ENCODE peak calls at places on chromosomes 3 and 15, in eight cellular contexts. One of them, this sample, is unnamed.

GRCh38 chr3:118102737-118103136 is 931.9 kb downstream of the IGSF11 start:
- DNase-seq in SJSA1: no peak
- DNase-seq in nephron progenitor cell: no peak
- DNase-seq in GM06990: no peak
- DNase-seq in LoVo: no peak
- DNase-seq in NCI-H2227 treated with DMSO at 0.1 percent for 48 hours: no peak
- DNase-seq in epithelial cell of proximal tubule: no peak
- DNase-seq in heart left ventricle: no peak
- DNase-seq in this sample: no peak

GRCh38 chr3:101836907-101837598 is 12.3 kb upstream of the NFKBIZ start:
- DNase-seq in NCI-H2227 treated with DMSO at 0.1 percent for 48 hours: no peak
- DNase-seq in SJSA1: no peak
- DNase-seq in nephron progenitor cell: no peak
- DNase-seq in GM06990: no peak
- DNase-seq in heart left ventricle: no peak
- DNase-seq in LoVo: peak
- DNase-seq in epithelial cell of proximal tubule: peak
- DNase-seq in this sample: no peak

GRCh38 chr3:15294914-15295313 is 37.5 kb downstream of the SH3BP5 start:
- DNase-seq in epithelial cell of proximal tubule: no peak
- DNase-seq in nephron progenitor cell: no peak
- DNase-seq in NCI-H2227 treated with DMSO at 0.1 percent for 48 hours: no peak
- DNase-seq in heart left ventricle: peak
- DNase-seq in GM06990: no peak
- DNase-seq in LoVo: no peak
- DNase-seq in SJSA1: no peak
- DNase-seq in this sample: no peak

GRCh38 chr3:48739955-48740823 is 23.2 kb upstream of the IP6K2 start:
- DNase-seq in SJSA1: peak
- DNase-seq in epithelial cell of proximal tubule: no peak
- DNase-seq in nephron progenitor cell: peak
- DNase-seq in GM06990: peak
- DNase-seq in LoVo: peak
- DNase-seq in heart left ventricle: peak
- DNase-seq in NCI-H2227 treated with DMSO at 0.1 percent for 48 hours: no peak
- DNase-seq in this sample: peak

GRCh38 chr3:4981160-4981687 is 2.0 kb downstream of the BHLHE40 start:
- DNase-seq in nephron progenitor cell: no peak
- DNase-seq in GM06990: no peak
- DNase-seq in SJSA1: no peak
- DNase-seq in heart left ventricle: no peak
- DNase-seq in LoVo: no peak
- DNase-seq in epithelial cell of proximal tubule: no peak
- DNase-seq in NCI-H2227 treated with DMSO at 0.1 percent for 48 hours: no peak
- DNase-seq in this sample: no peak

GRCh38 chr3:188165596-188165995 is 11.6 kb downstream of the LPP start:
- DNase-seq in epithelial cell of proximal tubule: no peak
- DNase-seq in LoVo: no peak
- DNase-seq in nephron progenitor cell: no peak
- DNase-seq in heart left ventricle: no peak
- DNase-seq in NCI-H2227 treated with DMSO at 0.1 percent for 48 hours: no peak
- DNase-seq in SJSA1: no peak
- DNase-seq in GM06990: no peak
- DNase-seq in this sample: peak

GRCh38 chr3:12401208-12401607 is 83.1 kb upstream of the TSEN2 start:
- DNase-seq in LoVo: no peak
- DNase-seq in heart left ventricle: no peak
- DNase-seq in GM06990: no peak
- DNase-seq in NCI-H2227 treated with DMSO at 0.1 percent for 48 hours: no peak
- DNase-seq in nephron progenitor cell: no peak
- DNase-seq in SJSA1: no peak
- DNase-seq in epithelial cell of proximal tubule: no peak
- DNase-seq in this sample: no peak

GRCh38 chr3:144921710-144922109 is 950.1 kb downstream of the DIPK2A start:
- DNase-seq in SJSA1: no peak
- DNase-seq in epithelial cell of proximal tubule: no peak
- DNase-seq in LoVo: no peak
- DNase-seq in GM06990: no peak
- DNase-seq in nephron progenitor cell: no peak
- DNase-seq in heart left ventricle: no peak
- DNase-seq in NCI-H2227 treated with DMSO at 0.1 percent for 48 hours: no peak
- DNase-seq in this sample: no peak

GRCh38 chr3:194404365-194405140 is 5.5 kb upstream of the GP5 start:
- DNase-seq in heart left ventricle: no peak
- DNase-seq in SJSA1: no peak
- DNase-seq in epithelial cell of proximal tubule: no peak
- DNase-seq in LoVo: peak
- DNase-seq in NCI-H2227 treated with DMSO at 0.1 percent for 48 hours: peak
- DNase-seq in GM06990: no peak
- DNase-seq in nephron progenitor cell: peak
- DNase-seq in this sample: peak

GRCh38 chr3:16176391-16177030 is 2.0 kb downstream of the GALNT15 start:
- DNase-seq in GM06990: no peak
- DNase-seq in SJSA1: no peak
- DNase-seq in LoVo: no peak
- DNase-seq in epithelial cell of proximal tubule: no peak
- DNase-seq in heart left ventricle: no peak
- DNase-seq in nephron progenitor cell: no peak
- DNase-seq in NCI-H2227 treated with DMSO at 0.1 percent for 48 hours: no peak
- DNase-seq in this sample: no peak

GRCh38 chr3:123749716-123750115 is 134.4 kb downstream of the MYLK start:
- DNase-seq in heart left ventricle: no peak
- DNase-seq in NCI-H2227 treated with DMSO at 0.1 percent for 48 hours: no peak
- DNase-seq in nephron progenitor cell: no peak
- DNase-seq in epithelial cell of proximal tubule: peak
- DNase-seq in SJSA1: no peak
- DNase-seq in GM06990: no peak
- DNase-seq in LoVo: no peak
- DNase-seq in this sample: no peak

GRCh38 chr3:179175358-179175757 is 27.2 kb downstream of the PIK3CA start:
- DNase-seq in epithelial cell of proximal tubule: no peak
- DNase-seq in NCI-H2227 treated with DMSO at 0.1 percent for 48 hours: no peak
- DNase-seq in GM06990: no peak
- DNase-seq in SJSA1: no peak
- DNase-seq in heart left ventricle: no peak
- DNase-seq in nephron progenitor cell: no peak
- DNase-seq in LoVo: no peak
- DNase-seq in this sample: no peak

GRCh38 chr3:100927775-100928174 is 65.4 kb downstream of the ABI3BP start:
- DNase-seq in heart left ventricle: no peak
- DNase-seq in NCI-H2227 treated with DMSO at 0.1 percent for 48 hours: no peak
- DNase-seq in nephron progenitor cell: no peak
- DNase-seq in epithelial cell of proximal tubule: no peak
- DNase-seq in SJSA1: no peak
- DNase-seq in LoVo: no peak
- DNase-seq in GM06990: no peak
- DNase-seq in this sample: no peak

GRCh38 chr15:54810496-54810895 is 386.2 kb downstream of the RSL24D1 start:
- DNase-seq in epithelial cell of proximal tubule: no peak
- DNase-seq in GM06990: no peak
- DNase-seq in NCI-H2227 treated with DMSO at 0.1 percent for 48 hours: no peak
- DNase-seq in heart left ventricle: no peak
- DNase-seq in nephron progenitor cell: no peak
- DNase-seq in LoVo: no peak
- DNase-seq in SJSA1: no peak
- DNase-seq in this sample: no peak

GRCh38 chr3:138686771-138687221 is 78.2 kb downstream of the FAIM start:
- DNase-seq in NCI-H2227 treated with DMSO at 0.1 percent for 48 hours: no peak
- DNase-seq in GM06990: peak
- DNase-seq in nephron progenitor cell: no peak
- DNase-seq in LoVo: no peak
- DNase-seq in heart left ventricle: no peak
- DNase-seq in epithelial cell of proximal tubule: peak
- DNase-seq in SJSA1: no peak
- DNase-seq in this sample: peak

GRCh38 chr3:38157562-38157961 is 7.8 kb upstream of the OXSR1 start:
- DNase-seq in nephron progenitor cell: no peak
- DNase-seq in LoVo: peak
- DNase-seq in heart left ventricle: no peak
- DNase-seq in NCI-H2227 treated with DMSO at 0.1 percent for 48 hours: peak
- DNase-seq in GM06990: no peak
- DNase-seq in epithelial cell of proximal tubule: no peak
- DNase-seq in SJSA1: no peak
- DNase-seq in this sample: peak

GRCh38 chr3:22284559-22284958 is 533.5 kb upstream of the ZNF385D start:
- DNase-seq in GM06990: no peak
- DNase-seq in SJSA1: no peak
- DNase-seq in heart left ventricle: no peak
- DNase-seq in LoVo: no peak
- DNase-seq in nephron progenitor cell: no peak
- DNase-seq in epithelial cell of proximal tubule: no peak
- DNase-seq in NCI-H2227 treated with DMSO at 0.1 percent for 48 hours: no peak
- DNase-seq in this sample: no peak

This sample was measured in hepatocyte.